ENCODE peak calls at places on chromosome 21, in eight cellular contexts. Q, V, N, E, S, G, O and I are unnamed samples.
A peak's percentile ranks its signal among the peaks of the same experiment; 100 is the strongest.

GRCh38 chr21:30646904-30647303 is 4.2 kb downstream of the KRTAP20-3 start:
- DNase-seq in O (no peak), E (no peak), Q (no peak), G (no peak), N (no peak), S (no peak), V (no peak), I (no peak)

GRCh38 chr21:36321325-36322082 is 1.5 kb downstream of the MORC3 start:
- DNase-seq in E (no peak), O (peak; percentile 8), V (no peak), N (no peak), Q (no peak), S (no peak), G (no peak), I (no peak)

GRCh38 chr21:45019076-45019886 is 55.1 kb upstream of the ADARB1 start:
- DNase-seq in E (peak; percentile 8), V (peak; percentile 86), N (no peak), S (no peak), G (no peak), Q (no peak), O (peak; percentile 12), I (no peak)

GRCh38 chr21:46150073-46150472 is 5.3 kb downstream of the FTCD start:
- DNase-seq in N (no peak), S (no peak), O (peak; percentile 9), Q (no peak), V (peak; percentile 93), E (peak; percentile 4), G (no peak), I (no peak)

GRCh38 chr21:44300262-44300959 is 558 bp downstream of the PFKL start:
- DNase-seq in E (peak; percentile 87), Q (peak; percentile 80), N (no peak), V (no peak), G (peak; percentile 84), O (peak; percentile 67), S (peak; percentile 84), I (no peak)

GRCh38 chr21:14056771-14057191 is 154.0 kb downstream of the LIPI start:
- DNase-seq in Q (no peak), V (no peak), S (no peak), O (no peak), E (no peak), N (no peak), G (no peak), I (no peak)

GRCh38 chr21:42616366-42617340 is 36.8 kb upstream of the PDE9A start:
- DNase-seq in S (no peak), Q (no peak), E (no peak), N (no peak), V (peak; percentile 92), G (no peak), O (no peak), I (no peak)

GRCh38 chr21:16773206-16773605 is 739.6 kb upstream of the CXADR start:
- DNase-seq in S (no peak), V (no peak), N (no peak), O (no peak), E (no peak), G (no peak), Q (no peak), I (no peak)

GRCh38 chr21:42704861-42705260 is 51.4 kb downstream of the PDE9A start:
- DNase-seq in O (no peak), N (no peak), S (no peak), Q (no peak), G (no peak), V (no peak), E (no peak), I (no peak)

GRCh38 chr21:46572850-46573249 is 32.0 kb downstream of the S100B start:
- DNase-seq in G (no peak), E (no peak), N (no peak), V (no peak), O (no peak), S (no peak), Q (no peak), I (no peak)

GRCh38 chr21:18812308-18812707 is 408.7 kb upstream of the TMPRSS15 start:
- DNase-seq in E (no peak), V (no peak), Q (no peak), O (no peak), G (no peak), S (no peak), N (no peak), I (no peak)

GRCh38 chr21:28336299-28336698 is 656.4 kb downstream of the LTN1 start:
- DNase-seq in O (peak; percentile 15), N (no peak), E (no peak), V (no peak), S (no peak), G (no peak), Q (no peak), I (no peak)

GRCh38 chr21:36463991-36464390 is 15.9 kb downstream of the CLDN14 start:
- DNase-seq in E (no peak), S (no peak), Q (no peak), N (no peak), V (no peak), G (no peak), O (no peak), I (no peak)

GRCh38 chr21:38800924-38801744 is 4.6 kb upstream of the ETS2 start:
- DNase-seq in Q (no peak), V (no peak), E (no peak), N (no peak), S (no peak), G (no peak), O (no peak), I (no peak)

GRCh38 chr21:38729745-38730401 is 75.9 kb upstream of the ETS2 start:
- DNase-seq in N (no peak), G (no peak), O (no peak), V (no peak), Q (no peak), S (no peak), E (no peak), I (no peak)

GRCh38 chr21:42980959-42981523 is 6.7 kb downstream of the PKNOX1 start:
- DNase-seq in Q (no peak), G (no peak), V (no peak), N (no peak), S (no peak), E (no peak), O (no peak), I (no peak)

GRCh38 chr21:31203371-31204054 is 140.5 kb downstream of the TIAM1 start:
- DNase-seq in N (no peak), O (no peak), S (no peak), Q (no peak), V (no peak), E (no peak), G (no peak), I (no peak)